ENCODE peak calls at places on chromosomes 16 and 17, in six cellular contexts. H is testis, E is astrocyte of the spinal cord, Z is transverse colon, L is AG04449, J is thoracic aorta. V is an unnamed sample.

GRCh38 chr16:83031524-83031923 is 404.8 kb downstream of the CDH13 start:
- DNase-seq in L (no peak), E (no peak), H (no peak), Z (no peak), J (no peak), V (no peak)

GRCh38 chr17:51455211-51455610 is 194.9 kb downstream of the UTP18 start:
- DNase-seq in Z (no peak), J (no peak), L (no peak), E (no peak), H (no peak), V (no peak)

GRCh38 chr17:1512351-1512750 is 4.1 kb downstream of the INPP5K start:
- DNase-seq in H (no peak), J (no peak), Z (no peak), E (no peak), L (no peak), V (no peak)

GRCh38 chr17:40065771-40066510 is 3.2 kb downstream of the THRA start:
- DNase-seq in H (no peak), Z (no peak), L (no peak), E (no peak), J (no peak), V (no peak)

GRCh38 chr16:54627616-54628015 is 303.0 kb upstream of the IRX5 start:
- DNase-seq in L (no peak), J (no peak), E (no peak), Z (no peak), H (no peak), V (no peak)

GRCh38 chr16:89575247-89576172 is at the start of gene CPNE7:
- DNase-seq in L (no peak), Z (no peak), J (no peak), H (no peak), E (peak; percentile 9), V (no peak)

GRCh38 chr16:85423186-85423550 is 190.0 kb upstream of the GSE1 start:
- DNase-seq in J (no peak), L (no peak), Z (no peak), E (no peak), H (peak; percentile 13), V (no peak)

GRCh38 chr16:68345351-68345810 is 34.6 kb downstream of the PRMT7 start:
- DNase-seq in Z (no peak), E (no peak), H (no peak), L (no peak), J (no peak), V (no peak)

GRCh38 chr16:57301126-57301817 is 16.8 kb upstream of the PLLP start:
- DNase-seq in E (no peak), H (peak; percentile 18), J (no peak), Z (no peak), L (no peak), V (no peak)

GRCh38 chr17:45104029-45104428 is 28.3 kb downstream of the PLCD3 start:
- DNase-seq in L (no peak), E (no peak), H (no peak), Z (no peak), J (no peak), V (no peak)

GRCh38 chr17:81929253-81930141 is 2.0 kb upstream of the MAFG start:
- DNase-seq in J (no peak), Z (no peak), H (no peak), E (no peak), L (no peak), V (no peak)

GRCh38 chr17:37488009-37488604 is 1.6 kb upstream of the DUSP14 start:
- DNase-seq in H (no peak), Z (no peak), E (peak; percentile 95), L (peak; percentile 99), J (no peak), V (peak; percentile 93)

GRCh38 chr17:74305865-74306654 is 20.0 kb upstream of the KIF19 start:
- DNase-seq in H (no peak), Z (no peak), E (no peak), J (no peak), L (no peak), V (no peak)

GRCh38 chr16:82187829-82188228 is 17.8 kb upstream of the MPHOSPH6 start:
- DNase-seq in E (no peak), L (no peak), Z (no peak), J (no peak), H (no peak), V (no peak)

GRCh38 chr17:31877911-31878702 is 19.1 kb upstream of the COPRS start:
- DNase-seq in H (no peak), Z (no peak), J (no peak), E (peak; percentile 98), L (peak; percentile 44), V (no peak)

GRCh38 chr17:48734328-48735056 is 5.9 kb upstream of the HOXB13 start:
- DNase-seq in L (no peak), Z (no peak), J (no peak), E (no peak), H (no peak), V (no peak)

GRCh38 chr16:75108792-75109731 is 7.5 kb downstream of the LDHD start:
- DNase-seq in E (peak; percentile 94), H (peak; percentile 92), Z (peak; percentile 83), J (peak; percentile 85), L (peak; percentile 46), V (peak; percentile 79)

GRCh38 chr17:60548990-60549389 is 22.9 kb upstream of the APPBP2 start:
- DNase-seq in L (no peak), J (no peak), H (no peak), E (no peak), Z (no peak), V (no peak)

GRCh38 chr17:20098314-20098713 is 89.2 kb downstream of the SPECC1 start:
- DNase-seq in J (no peak), Z (no peak), E (no peak), L (no peak), H (peak; percentile 1), V (no peak)

GRCh38 chr17:1583569-1583968 is 21.0 kb upstream of the PITPNA start:
- DNase-seq in J (no peak), L (no peak), E (no peak), H (no peak), Z (no peak), V (no peak)

GRCh38 chr17:2700031-2700490 is 11.5 kb downstream of the CLUH start:
- DNase-seq in H (no peak), E (no peak), J (no peak), Z (no peak), L (no peak), V (no peak)

GRCh38 chr17:280216-280615 is 72.4 kb downstream of the RPH3AL start:
- DNase-seq in Z (no peak), E (no peak), J (no peak), L (no peak), H (no peak), V (no peak)

GRCh38 chr17:74394275-74394950 is 27.1 kb downstream of the GPR142 start:
- DNase-seq in H (no peak), L (no peak), E (no peak), J (no peak), Z (no peak), V (no peak)

GRCh38 chr16:57273826-57274225 is 10.6 kb downstream of the PLLP start:
- DNase-seq in E (no peak), H (no peak), Z (no peak), J (no peak), L (no peak), V (no peak)

GRCh38 chr17:50209472-50210248 is 8.2 kb upstream of the COL1A1 start:
- DNase-seq in Z (peak; percentile 84), H (peak; percentile 84), J (peak; percentile 83), E (peak; percentile 99), L (peak; percentile 99), V (peak; percentile 100)

GRCh38 chr17:65942592-65942991 is 249.3 kb downstream of the CEP112 start:
- DNase-seq in L (no peak), H (no peak), J (no peak), E (no peak), Z (no peak), V (no peak)

GRCh38 chr17:81129289-81129688 is 36.0 kb upstream of the PVALEF start:
- DNase-seq in L (no peak), J (no peak), E (no peak), H (no peak), Z (no peak), V (no peak)

DNA sequence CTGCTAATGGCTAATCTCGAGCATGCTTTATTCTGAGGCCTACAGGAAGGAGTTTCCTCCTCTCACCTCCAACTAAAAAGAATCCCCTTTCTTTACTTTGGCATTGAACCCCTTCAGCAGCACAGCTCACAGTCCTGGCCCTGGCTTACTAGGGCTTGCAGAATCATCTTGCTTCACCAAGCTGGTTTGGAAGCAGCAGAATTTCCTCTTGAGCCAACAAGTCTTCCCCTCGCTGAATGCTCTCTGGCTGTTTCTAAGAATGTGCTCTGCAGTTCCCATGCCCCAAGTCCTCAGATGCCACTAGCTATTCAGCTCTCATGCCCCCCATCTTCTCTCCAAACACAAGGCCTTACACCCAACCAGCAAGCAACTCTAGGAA is 271.2 kb downstream of the NTN1 start:
- DNase-seq in E (no peak), L (no peak), Z (no peak), J (no peak), H (no peak), V (no peak)
- TF ChIP-seq CTCF in E (no peak), L (no peak), Z (no peak), J (no peak), H (no peak), V (no peak)

GRCh38 chr17:64131606-64132270 is 1.8 kb upstream of the ERN1 start:
- DNase-seq in E (no peak), Z (no peak), J (no peak), H (no peak), L (no peak), V (no peak)
- H3K4me3 ChIP-seq in E (no peak overlapping the region), Z (no peak overlapping the region), J (no peak overlapping the region), H (no peak overlapping the region), L (no peak overlapping the region), V (no peak overlapping the region)

GRCh38 chr16:55709801-55710200 is 54.0 kb downstream of the SLC6A2 start:
- DNase-seq in L (no peak), E (no peak), H (no peak), J (no peak), Z (no peak), V (no peak)

GRCh38 chr16:55713103-55713502 is 57.3 kb downstream of the SLC6A2 start:
- DNase-seq in E (no peak), Z (no peak), H (no peak), L (no peak), J (no peak), V (no peak)

GRCh38 chr16:55717326-55717725 is 61.5 kb downstream of the SLC6A2 start:
- DNase-seq in J (no peak), Z (no peak), L (no peak), H (no peak), E (no peak), V (no peak)

GRCh38 chr16:55710466-55710865 is 54.7 kb downstream of the SLC6A2 start:
- DNase-seq in H (no peak), E (no peak), Z (no peak), J (no peak), L (no peak), V (no peak)

GRCh38 chr16:55711959-55712876 is 56.4 kb downstream of the SLC6A2 start:
- DNase-seq in E (peak; percentile 48), L (no peak), Z (peak; percentile 40), H (peak; percentile 85), J (no peak), V (peak; percentile 7)
- TF ChIP-seq CTCF in E (peak; percentile 71), L (peak; percentile 69), Z (peak; percentile 53), H (peak; percentile 33), J (peak; percentile 61), V (peak; percentile 67)

DNA sequence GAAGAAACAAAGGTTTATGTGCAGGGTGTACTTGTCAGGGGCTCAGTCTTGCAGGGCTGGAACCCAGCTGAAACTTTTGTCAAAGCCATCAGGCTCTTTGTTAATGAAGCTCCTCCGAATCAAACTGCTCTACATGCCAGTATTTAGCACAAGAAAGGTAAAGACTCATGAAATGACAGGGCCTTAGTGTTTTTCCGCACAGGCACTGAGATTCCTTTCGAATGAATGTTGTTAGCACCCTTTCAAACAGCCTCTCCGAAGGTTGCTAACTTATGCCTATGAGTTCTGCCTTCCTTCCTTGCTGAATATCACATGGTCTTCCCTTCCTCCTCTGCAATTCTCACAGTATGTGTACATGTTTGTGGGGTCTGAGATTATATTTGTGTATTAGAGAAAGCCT is 159.7 kb upstream of the ASIC2 start:
- DNase-seq in H (no peak), E (no peak), Z (no peak), J (no peak), L (no peak), V (no peak)
- H3K4me3 ChIP-seq in H (no peak overlapping the region), E (no peak overlapping the region), Z (no peak overlapping the region), J (no peak overlapping the region), L (no peak overlapping the region), V (no peak overlapping the region)